ENCODE peak calls at places on chromosomes 16 and 17, in five cellular contexts. E, V, C, L and Q are unnamed samples.

GRCh38 chr17:75061618-75062017 is 14.6 kb downstream of the KCTD2 start:
- DNase-seq in C (no peak), E (no peak), L (no peak), V (no peak), Q (no peak)

GRCh38 chr16:54679531-54679930 is 251.1 kb upstream of the IRX5 start:
- DNase-seq in V (no peak), E (no peak), L (peak; percentile 83), C (no peak), Q (no peak)

GRCh38 chr17:50911890-50912289 is 45.7 kb upstream of the TOB1 start:
- DNase-seq in V (no peak), L (no peak), C (no peak), E (no peak), Q (peak; percentile 73)

GRCh38 chr17:49777577-49777976 is 10.9 kb upstream of the KAT7 start:
- DNase-seq in V (no peak), C (no peak), E (no peak), L (no peak), Q (no peak)

GRCh38 chr17:7177210-7177953 is 1.8 kb downstream of the ASGR1 start:
- DNase-seq in V (peak; percentile 64), E (peak; percentile 83), L (peak; percentile 39), C (peak; percentile 85), Q (peak; percentile 91)

GRCh38 chr17:78804777-78805176 is 22.7 kb upstream of the CYTH1 start:
- DNase-seq in C (no peak), V (no peak), L (no peak), E (no peak), Q (no peak)

GRCh38 chr17:46940692-46941404 is 17.9 kb downstream of the GOSR2 start:
- DNase-seq in C (peak; percentile 88), L (peak; percentile 59), E (peak; percentile 57), V (peak; percentile 60), Q (peak; percentile 92)

GRCh38 chr17:49482144-49482817 is 12.8 kb upstream of the NGFR start:
- DNase-seq in V (peak; percentile 16), C (no peak), L (no peak), E (no peak), Q (no peak)

GRCh38 chr17:58513391-58513912 is 986 bp downstream of the MTMR4 start:
- DNase-seq in C (no peak), E (no peak), L (peak; percentile 13), V (no peak), Q (no peak)

GRCh38 chr16:81446318-81447275 is 2.0 kb downstream of the CMIP start:
- DNase-seq in E (no peak), C (peak; percentile 66), L (peak; percentile 80), V (peak; percentile 51), Q (no peak)

GRCh38 chr17:7017827-7018200 is 5.0 kb upstream of the BCL6B start:
- DNase-seq in L (no peak), C (no peak), E (no peak), V (no peak), Q (no peak)

GRCh38 chr17:11081342-11081741 is 159.7 kb upstream of the SHISA6 start:
- DNase-seq in C (no peak), V (no peak), L (no peak), E (no peak), Q (no peak)

GRCh38 chr16:76386784-76387183 is 109.6 kb downstream of the CNTNAP4 start:
- DNase-seq in V (no peak), C (no peak), E (no peak), L (no peak), Q (no peak)

GRCh38 chr17:70047619-70048018 is 27.4 kb upstream of the KCNJ16 start:
- DNase-seq in L (no peak), E (no peak), C (no peak), V (no peak), Q (no peak)

GRCh38 chr16:87160218-87160617 is 157.0 kb downstream of the C16orf95 start:
- DNase-seq in V (no peak), C (no peak), E (no peak), L (no peak), Q (no peak)

GRCh38 chr16:53518550-53519416 is 15.8 kb upstream of the AKTIP start:
- DNase-seq in L (no peak), C (no peak), V (peak; percentile 54), E (no peak), Q (no peak)

GRCh38 chr17:67139784-67140665 is 95.7 kb downstream of the CACNG1 start:
- DNase-seq in V (peak; percentile 42), E (no peak), L (no peak), C (peak; percentile 67), Q (peak; percentile 54)

GRCh38 chr17:66704858-66705257 is 130.1 kb upstream of the CACNG5 start:
- DNase-seq in L (no peak), E (no peak), V (no peak), C (no peak), Q (no peak)

GRCh38 chr17:42202696-42203095 is 8.4 kb upstream of the GHDC start:
- DNase-seq in L (no peak), E (no peak), V (peak; percentile 19), C (no peak), Q (no peak)

GRCh38 chr16:35559911-35560636 is 2100.7 kb downstream of the TP53TG3F start:
- DNase-seq in C (no peak), E (no peak), L (no peak), V (no peak), Q (no peak)

GRCh38 chr16:1990336-1991134 is 765 bp downstream of the SYNGR3 start:
- DNase-seq in C (peak; percentile 75), E (no peak), V (no peak), L (peak; percentile 38), Q (peak; percentile 86)

GRCh38 chr17:59839646-59840328 is 53.0 kb downstream of the TUBD1 start:
- DNase-seq in C (no peak), L (peak; percentile 35), E (no peak), V (no peak), Q (no peak)

GRCh38 chr17:79305831-79306687 is 231.4 kb downstream of the ENGASE start:
- DNase-seq in E (no peak), C (no peak), L (peak; percentile 22), V (no peak), Q (no peak)

GRCh38 chr16:12679660-12680272 is 123.9 kb downstream of the CPPED1 start:
- DNase-seq in V (peak; percentile 24), E (no peak), C (peak; percentile 89), L (peak; percentile 3), Q (no peak)

GRCh38 chr17:65660947-65661346 is 99.5 kb upstream of the AXIN2 start:
- DNase-seq in L (no peak), C (no peak), E (no peak), V (peak; percentile 70), Q (no peak)

GRCh38 chr17:54992797-54993639 is 24.5 kb downstream of the STXBP4 start:
- DNase-seq in L (no peak), V (peak; percentile 54), C (peak; percentile 70), E (peak; percentile 14), Q (no peak)

GRCh38 chr17:4980644-4981216 is 6.7 kb downstream of the CAMTA2 start:
- DNase-seq in E (peak; percentile 72), V (peak; percentile 46), L (no peak), C (peak; percentile 90), Q (peak; percentile 72)

GRCh38 chr17:18230288-18231141 is 5.1 kb downstream of the LLGL1 start:
- DNase-seq in C (no peak), E (no peak), L (no peak), V (no peak), Q (no peak)

GRCh38 chr17:37818689-37819088 is 73.8 kb upstream of the HNF1B start:
- DNase-seq in V (peak; percentile 89), C (peak; percentile 13), E (no peak), L (no peak), Q (no peak)

DNA sequence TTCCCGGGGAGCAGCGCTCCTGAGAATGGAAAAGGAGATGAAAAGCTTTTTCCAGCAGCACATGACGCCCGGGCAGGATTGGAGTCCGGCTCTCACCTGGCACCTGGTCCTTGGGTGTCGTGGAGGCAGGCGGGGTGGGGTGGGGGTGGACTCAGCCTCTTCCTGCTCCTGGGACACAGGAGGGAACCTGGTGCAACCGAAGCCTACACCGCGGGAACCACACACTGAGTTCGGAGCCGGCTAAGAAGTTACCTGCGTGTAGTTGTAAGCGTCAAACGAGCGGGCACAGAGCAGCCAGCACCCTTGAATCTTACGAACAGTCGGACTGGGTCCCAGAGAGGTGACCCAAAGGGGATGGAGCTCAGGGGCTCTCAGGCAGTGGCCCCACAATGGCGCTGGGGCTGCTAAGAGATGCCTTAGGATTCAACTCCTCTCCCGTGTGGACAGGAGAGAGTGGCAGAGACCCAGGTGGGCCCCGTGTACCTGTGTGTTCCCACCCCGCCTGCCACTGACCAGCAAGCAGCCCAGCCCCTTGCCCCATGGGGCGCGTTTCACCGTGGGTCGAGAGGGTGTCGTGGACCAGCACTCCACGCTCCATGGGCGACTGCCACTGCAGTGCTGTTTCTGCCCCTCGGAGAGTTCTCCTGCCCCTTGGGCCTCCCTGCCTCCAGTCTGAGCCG is 105.8 kb upstream of the METRNL start:
- DNase-seq in V (no peak), L (no peak), C (no peak), E (no peak), Q (peak; percentile 22)
- H2AK5ac ChIP-seq in V (no peak overlapping the region), L (no peak overlapping the region), C (no peak overlapping the region), E (no peak overlapping the region), Q (no peak overlapping the region)

GRCh38 chr16:58464916-58465731 is 34.8 kb upstream of the NDRG4 start:
- DNase-seq in V (no peak), L (no peak), C (peak; percentile 78), E (peak; percentile 45), Q (peak; percentile 75)

GRCh38 chr16:58465817-58466216 is 34.1 kb upstream of the NDRG4 start:
- DNase-seq in C (no peak), V (no peak), L (no peak), E (no peak), Q (no peak)

GRCh38 chr16:58462499-58462996 is 37.4 kb upstream of the NDRG4 start:
- DNase-seq in V (no peak), L (no peak), E (no peak), C (no peak), Q (no peak)

GRCh38 chr16:58462997-58463891 is 36.7 kb upstream of the NDRG4 start:
- DNase-seq in E (peak; percentile 23), V (no peak), C (no peak), L (no peak), Q (peak; percentile 43)

GRCh38 chr16:58464047-58464915 is 35.7 kb upstream of the NDRG4 start:
- DNase-seq in V (no peak), L (no peak), C (no peak), E (peak; percentile 39), Q (no peak)
- H4K8ac ChIP-seq in V (no peak overlapping the region), L (no peak overlapping the region), C (no peak overlapping the region), E (no peak overlapping the region), Q (no peak overlapping the region)

DNA sequence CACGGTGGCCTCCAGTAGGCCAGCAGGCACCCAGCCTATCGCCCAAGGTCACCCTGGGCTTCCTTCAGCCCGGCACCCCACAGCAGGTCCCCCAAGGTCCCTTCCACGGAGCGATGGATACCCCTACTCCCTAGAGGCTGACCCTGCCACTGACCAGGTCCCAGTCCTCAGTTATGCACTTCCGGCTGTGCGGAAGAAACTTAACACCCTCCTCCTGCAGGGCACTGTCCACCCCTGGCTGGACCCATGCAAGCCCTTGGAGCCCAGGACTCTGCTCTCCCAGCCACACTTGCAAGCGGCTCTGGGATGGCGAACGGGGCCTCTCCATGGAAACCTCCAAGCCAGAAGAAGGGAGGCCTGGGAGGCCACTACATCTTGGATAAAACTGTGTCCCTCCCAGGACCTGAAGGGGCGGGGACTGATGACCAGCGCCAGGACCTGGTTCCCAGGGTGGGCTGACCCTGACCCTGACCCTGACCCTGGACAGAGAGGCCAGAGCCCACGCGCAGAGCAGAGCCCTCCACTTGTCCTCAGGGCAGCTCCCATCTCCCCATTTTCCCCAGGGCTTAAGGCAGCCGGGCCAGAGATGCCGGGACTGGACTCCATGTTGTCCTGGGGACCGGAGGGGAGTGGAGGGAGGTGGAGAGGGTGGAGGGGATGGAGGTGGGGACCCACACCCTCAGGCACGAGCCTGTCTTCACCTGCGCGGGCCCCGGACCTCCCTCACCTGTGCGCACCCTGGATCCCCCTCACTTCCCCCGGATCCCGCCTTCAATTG is 734 bp downstream of the CEP131 start:
- DNase-seq in E (no peak), V (no peak), L (no peak), C (no peak), Q (no peak)
- H3K4ac ChIP-seq in E (peak overlapping the region; percentile 89), V (no peak overlapping the region), L (no peak overlapping the region), C (no peak overlapping the region), Q (no peak overlapping the region)

GRCh38 chr17:949623-950338 is 29.8 kb downstream of the NXN start:
- DNase-seq in L (no peak), E (peak; percentile 70), V (no peak), C (peak; percentile 95), Q (peak; percentile 86)
- H2AK5ac ChIP-seq in L (peak overlapping the region; percentile 24), E (no peak overlapping the region), V (peak overlapping the region; percentile 81), C (peak overlapping the region; percentile 91), Q (no peak overlapping the region)